ENCODE peak calls at places on chromosomes 13 and 19, in eight cellular contexts. One of them, this sample, is unnamed.

GRCh38 chr19:2389594-2389993 is 29.5 kb downstream of the TMPRSS9 start:
- DNase-seq in heart left ventricle: no peak
- DNase-seq in AG04450: no peak
- DNase-seq in thyroid gland: no peak
- DNase-seq in A549: no peak
- DNase-seq in cardiac muscle cell: no peak
- DNase-seq in brain microvascular endothelial cell: no peak
- DNase-seq in MM.1S: no peak
- DNase-seq in this sample: no peak

GRCh38 chr13:27359203-27359821 is 65.1 kb upstream of the GTF3A start:
- DNase-seq in thyroid gland: peak
- DNase-seq in heart left ventricle: peak
- DNase-seq in A549: peak
- DNase-seq in AG04450: peak
- DNase-seq in cardiac muscle cell: peak
- DNase-seq in brain microvascular endothelial cell: peak
- DNase-seq in MM.1S: peak
- DNase-seq in this sample: peak

GRCh38 chr19:40282920-40283319 is 2.2 kb downstream of the AKT2 start:
- DNase-seq in thyroid gland: no peak
- DNase-seq in heart left ventricle: no peak
- DNase-seq in A549: no peak
- DNase-seq in brain microvascular endothelial cell: no peak
- DNase-seq in MM.1S: no peak
- DNase-seq in cardiac muscle cell: no peak
- DNase-seq in AG04450: no peak
- DNase-seq in this sample: peak

GRCh38 chr19:10270180-10270615 is 722 bp upstream of the ICAM1 start:
- DNase-seq in heart left ventricle: peak
- DNase-seq in A549: no peak
- DNase-seq in MM.1S: peak
- DNase-seq in cardiac muscle cell: peak
- DNase-seq in AG04450: no peak
- DNase-seq in brain microvascular endothelial cell: no peak
- DNase-seq in thyroid gland: peak
- DNase-seq in this sample: peak

GRCh38 chr13:43411741-43412140 is 375.0 kb downstream of the ENOX1 start:
- DNase-seq in cardiac muscle cell: no peak
- DNase-seq in thyroid gland: no peak
- DNase-seq in MM.1S: no peak
- DNase-seq in brain microvascular endothelial cell: no peak
- DNase-seq in heart left ventricle: peak
- DNase-seq in AG04450: no peak
- DNase-seq in A549: no peak
- DNase-seq in this sample: peak

GRCh38 chr13:49441846-49442245 is 2.0 kb downstream of the CAB39L start:
- DNase-seq in heart left ventricle: no peak
- DNase-seq in A549: no peak
- DNase-seq in cardiac muscle cell: peak
- DNase-seq in MM.1S: no peak
- DNase-seq in brain microvascular endothelial cell: no peak
- DNase-seq in thyroid gland: no peak
- DNase-seq in AG04450: no peak
- DNase-seq in this sample: no peak

GRCh38 chr19:1315470-1316166 is 29.9 kb downstream of the EFNA2 start:
- DNase-seq in AG04450: no peak
- DNase-seq in cardiac muscle cell: peak
- DNase-seq in A549: peak
- DNase-seq in MM.1S: peak
- DNase-seq in brain microvascular endothelial cell: peak
- DNase-seq in heart left ventricle: peak
- DNase-seq in thyroid gland: peak
- DNase-seq in this sample: no peak

GRCh38 chr13:44046428-44046827 is 166.7 kb downstream of the LACC1 start:
- DNase-seq in heart left ventricle: no peak
- DNase-seq in thyroid gland: no peak
- DNase-seq in cardiac muscle cell: no peak
- DNase-seq in AG04450: no peak
- DNase-seq in MM.1S: no peak
- DNase-seq in A549: no peak
- DNase-seq in brain microvascular endothelial cell: no peak
- DNase-seq in this sample: no peak

GRCh38 chr19:38264486-38265212 is at the start of gene SPINT2:
- DNase-seq in brain microvascular endothelial cell: no peak
- DNase-seq in cardiac muscle cell: no peak
- DNase-seq in MM.1S: peak
- DNase-seq in A549: peak
- DNase-seq in thyroid gland: no peak
- DNase-seq in AG04450: no peak
- DNase-seq in heart left ventricle: no peak
- DNase-seq in this sample: no peak

GRCh38 chr13:40517486-40518311 is 148.7 kb downstream of the FOXO1 start:
- DNase-seq in thyroid gland: no peak
- DNase-seq in cardiac muscle cell: no peak
- DNase-seq in MM.1S: no peak
- DNase-seq in heart left ventricle: no peak
- DNase-seq in A549: no peak
- DNase-seq in brain microvascular endothelial cell: no peak
- DNase-seq in AG04450: no peak
- DNase-seq in this sample: no peak

GRCh38 chr13:29505950-29506349 is 89.5 kb downstream of the SLC7A1 start:
- DNase-seq in brain microvascular endothelial cell: no peak
- DNase-seq in thyroid gland: no peak
- DNase-seq in MM.1S: no peak
- DNase-seq in cardiac muscle cell: no peak
- DNase-seq in A549: no peak
- DNase-seq in heart left ventricle: no peak
- DNase-seq in AG04450: no peak
- DNase-seq in this sample: no peak

GRCh38 chr19:2214253-2214652 is 21.9 kb downstream of the PLEKHJ1 start:
- DNase-seq in cardiac muscle cell: no peak
- DNase-seq in MM.1S: no peak
- DNase-seq in A549: no peak
- DNase-seq in thyroid gland: no peak
- DNase-seq in brain microvascular endothelial cell: no peak
- DNase-seq in heart left ventricle: no peak
- DNase-seq in AG04450: no peak
- DNase-seq in this sample: no peak

GRCh38 chr13:46350003-46350402 is 37.0 kb downstream of the RUBCNL start:
- DNase-seq in thyroid gland: no peak
- DNase-seq in AG04450: no peak
- DNase-seq in cardiac muscle cell: no peak
- DNase-seq in brain microvascular endothelial cell: no peak
- DNase-seq in heart left ventricle: no peak
- DNase-seq in MM.1S: no peak
- DNase-seq in A549: no peak
- DNase-seq in this sample: no peak

GRCh38 chr13:106484755-106485193 is 50.7 kb downstream of the EFNB2 start:
- DNase-seq in cardiac muscle cell: peak
- DNase-seq in MM.1S: no peak
- DNase-seq in AG04450: no peak
- DNase-seq in A549: no peak
- DNase-seq in thyroid gland: no peak
- DNase-seq in heart left ventricle: peak
- DNase-seq in brain microvascular endothelial cell: no peak
- DNase-seq in this sample: no peak

GRCh38 chr13:33524086-33524485 is 238.5 kb upstream of the STARD13 start:
- DNase-seq in heart left ventricle: no peak
- DNase-seq in A549: no peak
- DNase-seq in thyroid gland: peak
- DNase-seq in AG04450: peak
- DNase-seq in MM.1S: no peak
- DNase-seq in brain microvascular endothelial cell: peak
- DNase-seq in cardiac muscle cell: peak
- DNase-seq in this sample: no peak

GRCh38 chr19:55424518-55424917 is 16.9 kb upstream of the UBE2S start:
- DNase-seq in AG04450: no peak
- DNase-seq in cardiac muscle cell: no peak
- DNase-seq in heart left ventricle: no peak
- DNase-seq in thyroid gland: no peak
- DNase-seq in brain microvascular endothelial cell: no peak
- DNase-seq in MM.1S: no peak
- DNase-seq in A549: no peak
- DNase-seq in this sample: no peak

GRCh38 chr13:36919206-36919832 is 719 bp downstream of the SMAD9 start:
- DNase-seq in brain microvascular endothelial cell: no peak
- DNase-seq in thyroid gland: peak
- DNase-seq in A549: no peak
- DNase-seq in MM.1S: no peak
- DNase-seq in cardiac muscle cell: peak
- DNase-seq in heart left ventricle: peak
- DNase-seq in AG04450: no peak
- DNase-seq in this sample: no peak

GRCh38 chr19:3699071-3699740 is 1.1 kb downstream of the PIP5K1C start:
- DNase-seq in AG04450: no peak
- DNase-seq in A549: no peak
- DNase-seq in heart left ventricle: peak
- DNase-seq in thyroid gland: peak
- DNase-seq in cardiac muscle cell: peak
- DNase-seq in brain microvascular endothelial cell: no peak
- DNase-seq in MM.1S: peak
- DNase-seq in this sample: peak

GRCh38 chr19:44071824-44072542 is at the start of gene ZNF284:
- DNase-seq in AG04450: peak
- DNase-seq in heart left ventricle: peak
- DNase-seq in MM.1S: peak
- DNase-seq in cardiac muscle cell: peak
- DNase-seq in brain microvascular endothelial cell: peak
- DNase-seq in thyroid gland: peak
- DNase-seq in A549: peak
- DNase-seq in this sample: peak

GRCh38 chr13:110757296-110757695 is 43.8 kb downstream of the ING1 start:
- DNase-seq in AG04450: no peak
- DNase-seq in MM.1S: no peak
- DNase-seq in thyroid gland: no peak
- DNase-seq in A549: no peak
- DNase-seq in heart left ventricle: no peak
- DNase-seq in cardiac muscle cell: no peak
- DNase-seq in brain microvascular endothelial cell: no peak
- DNase-seq in this sample: no peak

GRCh38 chr13:104949840-104950805 is 1585.3 kb downstream of the EFNB2 start:
- DNase-seq in brain microvascular endothelial cell: no peak
- DNase-seq in cardiac muscle cell: peak
- DNase-seq in MM.1S: no peak
- DNase-seq in heart left ventricle: no peak
- DNase-seq in AG04450: no peak
- DNase-seq in A549: no peak
- DNase-seq in thyroid gland: no peak
- DNase-seq in this sample: no peak
- H3K27ac ChIP-seq in brain microvascular endothelial cell: no peak
- H3K27ac ChIP-seq in cardiac muscle cell: no peak
- H3K27ac ChIP-seq in MM.1S: no peak
- H3K27ac ChIP-seq in heart left ventricle: no peak
- H3K27ac ChIP-seq in AG04450: no peak
- H3K27ac ChIP-seq in A549: no peak
- H3K27ac ChIP-seq in thyroid gland: no peak
- H3K27ac ChIP-seq in this sample: no peak

DNA sequence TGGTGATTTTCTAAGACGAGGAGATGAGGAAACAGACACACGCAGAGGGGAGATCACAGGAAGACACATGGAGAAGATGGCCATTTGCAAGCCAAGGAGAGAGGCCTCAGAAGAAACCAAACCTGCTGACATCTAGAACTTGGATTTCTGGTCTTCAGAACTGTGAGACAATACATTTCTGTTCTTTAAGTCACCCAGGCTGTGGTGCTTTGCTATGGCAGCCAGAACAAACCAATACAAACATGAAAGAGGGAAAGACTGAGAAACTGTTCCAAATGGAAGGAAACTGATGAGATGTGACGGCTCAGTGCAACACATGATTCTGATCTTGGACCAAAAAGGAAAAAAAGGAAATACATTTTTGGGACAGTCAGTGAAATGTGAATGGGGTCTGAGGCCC is 30.1 kb upstream of the SACS start:
- DNase-seq in thyroid gland: no peak
- DNase-seq in heart left ventricle: no peak
- DNase-seq in AG04450: no peak
- DNase-seq in MM.1S: no peak
- DNase-seq in cardiac muscle cell: no peak
- DNase-seq in A549: no peak
- DNase-seq in brain microvascular endothelial cell: peak
- DNase-seq in this sample: no peak
- H3K27ac ChIP-seq in thyroid gland: no peak
- H3K27ac ChIP-seq in heart left ventricle: no peak
- H3K27ac ChIP-seq in AG04450: no peak
- H3K27ac ChIP-seq in MM.1S: no peak
- H3K27ac ChIP-seq in cardiac muscle cell: no peak
- H3K27ac ChIP-seq in A549: no peak
- H3K27ac ChIP-seq in brain microvascular endothelial cell: peak
- H3K27ac ChIP-seq in this sample: no peak

DNA sequence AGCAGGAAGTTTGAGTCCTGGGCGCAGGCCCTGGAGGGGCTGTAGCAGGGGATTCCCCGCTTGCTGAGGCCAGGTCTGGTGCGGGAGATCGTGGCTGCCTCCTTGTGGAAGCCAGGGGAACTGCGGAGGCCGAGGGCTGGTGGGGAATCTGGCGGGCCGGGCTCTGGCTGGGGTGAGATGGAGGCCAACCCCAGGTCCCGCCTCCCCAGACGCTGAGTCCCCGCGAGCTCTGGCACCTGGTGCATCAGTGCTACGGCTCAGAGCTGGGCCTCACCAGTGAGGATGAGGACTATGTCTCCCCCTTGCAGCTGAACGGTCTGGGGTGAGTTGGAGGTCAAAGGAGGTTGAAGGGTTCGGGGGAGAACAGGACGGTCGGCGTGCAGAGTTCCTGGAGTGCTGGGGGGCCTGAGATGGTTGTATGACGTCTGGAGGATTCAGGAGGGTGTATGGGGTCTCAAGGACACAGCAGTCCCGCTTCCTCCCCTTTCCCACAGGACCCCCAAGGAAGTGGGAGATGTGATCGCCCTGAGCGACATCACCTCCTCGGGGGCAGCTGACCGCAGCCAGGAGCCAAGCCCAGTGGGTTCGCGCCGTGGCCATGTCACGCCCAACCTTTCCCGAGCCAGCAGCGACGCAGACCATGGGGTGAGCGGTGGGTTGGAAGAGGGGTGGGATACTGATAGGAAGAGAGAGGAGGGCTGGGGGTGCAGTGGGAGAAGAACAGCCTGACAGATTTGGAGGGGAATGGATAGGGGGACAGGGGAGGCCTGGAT is 13.1 kb downstream of the GRAMD1A start:
- DNase-seq in brain microvascular endothelial cell: peak
- DNase-seq in AG04450: no peak
- DNase-seq in A549: peak
- DNase-seq in cardiac muscle cell: peak
- DNase-seq in thyroid gland: peak
- DNase-seq in heart left ventricle: peak
- DNase-seq in MM.1S: peak
- DNase-seq in this sample: peak
- H3K27ac ChIP-seq in brain microvascular endothelial cell: no peak
- H3K27ac ChIP-seq in AG04450: no peak
- H3K27ac ChIP-seq in A549: peak
- H3K27ac ChIP-seq in cardiac muscle cell: no peak
- H3K27ac ChIP-seq in thyroid gland: no peak
- H3K27ac ChIP-seq in heart left ventricle: peak
- H3K27ac ChIP-seq in MM.1S: no peak
- H3K27ac ChIP-seq in this sample: peak

DNA sequence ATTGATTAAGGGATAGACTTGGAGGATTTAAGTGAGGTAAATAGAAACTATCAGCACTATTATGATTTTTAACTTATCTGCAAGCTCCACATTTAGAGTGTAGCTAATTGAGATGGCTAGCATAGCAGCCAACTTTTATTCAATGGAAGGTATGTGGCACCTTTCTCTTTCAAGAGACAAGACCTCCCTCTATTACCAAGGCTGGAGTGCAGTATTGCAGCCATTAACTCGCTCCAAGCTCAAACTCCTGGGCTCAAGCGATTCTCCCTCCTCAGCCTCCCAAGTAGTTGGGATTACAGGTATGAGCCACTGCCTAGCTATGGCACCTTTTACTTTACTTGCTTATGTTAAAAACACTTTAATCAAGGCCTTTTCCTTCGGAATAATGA is 8.2 kb downstream of the TPT1 start:
- DNase-seq in cardiac muscle cell: no peak
- DNase-seq in heart left ventricle: no peak
- DNase-seq in A549: no peak
- DNase-seq in brain microvascular endothelial cell: no peak
- DNase-seq in AG04450: no peak
- DNase-seq in MM.1S: no peak
- DNase-seq in thyroid gland: no peak
- DNase-seq in this sample: no peak
- H3K27ac ChIP-seq in cardiac muscle cell: peak
- H3K27ac ChIP-seq in heart left ventricle: peak
- H3K27ac ChIP-seq in A549: peak
- H3K27ac ChIP-seq in brain microvascular endothelial cell: peak
- H3K27ac ChIP-seq in AG04450: no peak
- H3K27ac ChIP-seq in MM.1S: no peak
- H3K27ac ChIP-seq in thyroid gland: no peak
- H3K27ac ChIP-seq in this sample: peak

This sample was measured in gastrocnemius medialis.